ENCODE peak calls at places on chromosome 4, in nine cellular contexts. J is lower lobe of right lung, B is cardiac muscle cell, I is AG09309, A is right lobe of liver, L is tibial nerve, F is AG10803, E is A549, H is Panc1. V is an unnamed sample.
A peak's percentile ranks its signal among the peaks of the same experiment; 100 is the strongest.

GRCh38 chr4:39044947-39045734 is 12.9 kb upstream of the TMEM156 start:
- DNase-seq in J (peak; percentile 69), B (peak; percentile 67), I (no peak), A (no peak), L (no peak), F (peak; percentile 23), E (peak; percentile 38), H (no peak), V (no peak)

GRCh38 chr4:66202870-66203269 is 532.6 kb upstream of the EPHA5 start:
- DNase-seq in J (no peak), B (no peak), I (no peak), A (no peak), L (no peak), F (no peak), E (no peak), H (no peak), V (no peak)

GRCh38 chr4:188372051-188372450 is 232.8 kb downstream of the TRIML1 start:
- DNase-seq in J (no peak), B (no peak), I (peak; percentile 60), A (no peak), L (no peak), F (peak; percentile 31), E (no peak), H (no peak), V (no peak)

GRCh38 chr4:8587469-8588195 is 4.9 kb upstream of the CPZ start:
- DNase-seq in J (no peak), B (no peak), I (no peak), A (no peak), L (no peak), F (no peak), E (no peak), H (no peak), V (no peak)

GRCh38 chr4:20341121-20341758 is 89.5 kb downstream of the SLIT2 start:
- DNase-seq in J (no peak), B (no peak), I (no peak), A (no peak), L (no peak), F (no peak), E (no peak), H (no peak), V (no peak)

GRCh38 chr4:69974646-69975045 is 9.1 kb upstream of the CSN2 start:
- DNase-seq in J (no peak), B (no peak), I (no peak), A (no peak), L (no peak), F (no peak), E (no peak), H (no peak), V (no peak)

GRCh38 chr4:106315476-106315967 is 487 bp downstream of the TBCK start:
- DNase-seq in J (peak; percentile 42), B (no peak), I (no peak), A (no peak), L (no peak), F (peak; percentile 57), E (no peak), H (no peak), V (no peak)

GRCh38 chr4:47873877-47874571 is 36.2 kb upstream of the CORIN start:
- DNase-seq in J (no peak), B (no peak), I (no peak), A (no peak), L (no peak), F (no peak), E (no peak), H (no peak), V (no peak)

GRCh38 chr4:55385201-55385649 is 10.5 kb upstream of the TMEM165 start:
- DNase-seq in J (no peak), B (no peak), I (no peak), A (no peak), L (no peak), F (no peak), E (no peak), H (no peak), V (no peak)

GRCh38 chr4:8185930-8186329 is 13.2 kb upstream of the SH3TC1 start:
- DNase-seq in J (no peak), B (no peak), I (no peak), A (no peak), L (no peak), F (peak; percentile 28), E (no peak), H (no peak), V (no peak)

GRCh38 chr4:172975651-172976229 is 192.9 kb upstream of the GALNT7 start:
- DNase-seq in J (no peak), B (no peak), I (no peak), A (no peak), L (no peak), F (no peak), E (no peak), H (no peak), V (no peak)

GRCh38 chr4:3733195-3733594 is 33.0 kb upstream of the ADRA2C start:
- DNase-seq in J (no peak), B (no peak), I (no peak), A (no peak), L (no peak), F (no peak), E (no peak), H (no peak), V (no peak)

GRCh38 chr4:94841864-94842221 is 84.1 kb downstream of the BMPR1B start:
- DNase-seq in J (no peak), B (no peak), I (no peak), A (no peak), L (no peak), F (no peak), E (peak; percentile 33), H (no peak), V (no peak)

GRCh38 chr4:184444953-184445309 is 29.4 kb downstream of the IRF2 start:
- DNase-seq in J (peak; percentile 59), B (no peak), I (no peak), A (peak; percentile 76), L (no peak), F (no peak), E (no peak), H (no peak), V (no peak)

GRCh38 chr4:37219251-37219650 is 25.3 kb upstream of the NWD2 start:
- DNase-seq in J (no peak), B (peak; percentile 7), I (no peak), A (no peak), L (no peak), F (no peak), E (no peak), H (no peak), V (no peak)

GRCh38 chr4:54184581-54184980 is 44.5 kb upstream of the PDGFRA start:
- DNase-seq in J (no peak), B (no peak), I (no peak), A (no peak), L (no peak), F (no peak), E (no peak), H (no peak), V (no peak)

GRCh38 chr4:54185871-54186270 is 43.2 kb upstream of the PDGFRA start:
- DNase-seq in J (no peak), B (no peak), I (no peak), A (no peak), L (no peak), F (no peak), E (no peak), H (no peak), V (no peak)

GRCh38 chr4:54186371-54186770 is 42.7 kb upstream of the PDGFRA start:
- DNase-seq in J (no peak), B (no peak), I (no peak), A (no peak), L (no peak), F (no peak), E (no peak), H (no peak), V (no peak)

GRCh38 chr4:54187148-54187547 is 41.9 kb upstream of the PDGFRA start:
- DNase-seq in J (no peak), B (peak; percentile 11), I (no peak), A (peak; percentile 31), L (peak; percentile 7), F (no peak), E (no peak), H (no peak), V (no peak)

DNA sequence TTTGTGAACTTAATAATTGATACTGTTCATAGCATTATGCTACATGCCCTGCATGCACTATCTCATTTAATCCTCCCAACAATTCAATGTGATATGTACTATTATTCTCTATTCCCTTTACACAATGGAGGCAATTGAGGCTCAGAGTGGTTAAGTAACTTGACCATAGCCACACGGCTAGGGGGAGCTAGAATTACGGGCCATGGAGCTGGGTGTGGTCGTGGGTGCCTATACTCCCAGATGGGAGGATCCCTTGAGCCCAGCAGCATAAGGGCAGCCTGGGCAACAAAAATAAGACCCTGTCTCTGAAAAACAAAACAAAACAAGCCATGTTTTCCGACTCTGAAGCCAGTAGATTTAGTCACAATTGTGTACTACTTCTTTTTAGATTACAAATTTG is 43.7 kb upstream of the PDGFRA start:
- DNase-seq in J (no peak), B (no peak), I (no peak), A (no peak), L (no peak), F (no peak), E (peak; percentile 2), H (no peak), V (no peak)
- TF ChIP-seq CTCF in J (no peak), B (no peak), I (no peak), A (no peak), L (no peak), F (no peak), E (no peak), H (no peak), V (no peak)

GRCh38 chr4:124530464-124531077 is 182.0 kb downstream of the ANKRD50 start:
- DNase-seq in J (no peak), B (no peak), I (peak; percentile 33), A (no peak), L (no peak), F (peak; percentile 46), E (peak; percentile 40), H (no peak), V (no peak)
- TF ChIP-seq CTCF in J (no peak), B (no peak), I (no peak), A (no peak), L (no peak), F (no peak), E (no peak), H (no peak), V (no peak)

GRCh38 chr4:41814565-41814964 is 66.0 kb upstream of the PHOX2B start:
- DNase-seq in J (no peak), B (peak; percentile 21), I (peak; percentile 10), A (peak; percentile 27), L (no peak), F (peak; percentile 29), E (peak; percentile 31), H (no peak), V (no peak)
- TF ChIP-seq CTCF in J (no peak), B (peak; percentile 21), I (peak; percentile 68), A (peak; percentile 46), L (no peak), F (peak; percentile 54), E (peak; percentile 22), H (peak; percentile 41), V (peak; percentile 46)

DNA sequence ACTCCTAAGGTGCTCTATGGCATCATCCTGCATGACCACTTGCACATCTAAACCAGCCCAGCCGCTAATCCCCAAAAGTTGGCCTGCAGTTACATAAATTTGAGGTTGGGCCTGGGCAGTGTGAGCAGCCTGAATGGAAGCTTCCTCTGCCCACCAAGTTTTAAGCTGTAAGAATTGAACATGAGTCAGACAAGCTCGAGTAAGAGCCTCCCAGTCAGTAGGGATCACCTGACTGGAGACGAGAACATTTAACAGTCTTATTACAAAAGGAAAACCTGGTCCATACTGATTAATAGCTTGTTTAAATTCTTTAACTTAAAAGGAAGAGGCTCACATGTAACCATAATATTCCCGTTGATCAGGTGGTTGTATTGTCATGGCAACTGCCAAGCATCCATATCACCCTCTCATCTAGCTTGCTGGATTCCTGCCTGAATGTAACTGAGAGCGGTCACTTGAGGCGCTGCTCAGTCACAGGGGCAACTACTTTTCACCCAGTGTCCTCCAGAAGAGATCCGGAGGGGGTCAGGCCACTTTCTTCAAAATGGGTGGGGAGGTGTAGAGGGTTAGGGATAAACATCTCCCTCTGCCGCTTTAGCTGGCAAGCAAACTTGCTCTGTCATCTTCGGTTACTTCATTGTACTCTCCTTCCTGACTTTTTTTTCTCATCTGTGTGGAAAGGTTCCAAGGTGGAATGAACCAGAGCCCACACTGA is 56.6 kb upstream of the WDR1 start:
- DNase-seq in J (no peak), B (no peak), I (peak; percentile 68), A (no peak), L (no peak), F (peak; percentile 81), E (no peak), H (no peak), V (no peak)
- TF ChIP-seq CTCF in J (no peak), B (peak; percentile 45), I (no peak), A (no peak), L (no peak), F (peak; percentile 12), E (no peak), H (no peak), V (no peak)

V was measured in progenitor cell of endocrine pancreas.